ENCODE peak calls at places on chromosomes 7 and 10, in four cellular contexts. One of them, this sample, is unnamed.

GRCh38 chr7:7686806-7687205 is 31.6 kb downstream of the RPA3 start:
- DNase-seq in bronchial epithelial cell: no peak
- DNase-seq in aorta: no peak
- DNase-seq in epithelial cell of esophagus: no peak
- DNase-seq in this sample: no peak

GRCh38 chr7:82050134-82050533 is 280.3 kb upstream of the HGF start:
- DNase-seq in bronchial epithelial cell: peak; percentile 88
- DNase-seq in aorta: no peak
- DNase-seq in epithelial cell of esophagus: peak; percentile 80
- DNase-seq in this sample: peak; percentile 85

GRCh38 chr7:140653319-140654108 is 12.9 kb upstream of the DENND2A start:
- DNase-seq in bronchial epithelial cell: peak; percentile 59
- DNase-seq in aorta: peak; percentile 64
- DNase-seq in epithelial cell of esophagus: peak; percentile 76
- DNase-seq in this sample: peak; percentile 86

GRCh38 chr7:81648716-81649115 is 121.1 kb downstream of the HGF start:
- DNase-seq in bronchial epithelial cell: no peak
- DNase-seq in aorta: no peak
- DNase-seq in epithelial cell of esophagus: no peak
- DNase-seq in this sample: no peak

GRCh38 chr7:29208410-29209250 is 14.1 kb downstream of the CHN2 start:
- DNase-seq in bronchial epithelial cell: no peak
- DNase-seq in aorta: no peak
- DNase-seq in epithelial cell of esophagus: no peak
- DNase-seq in this sample: no peak

GRCh38 chr10:72186633-72187330 is 29.0 kb upstream of the ANAPC16 start:
- DNase-seq in bronchial epithelial cell: no peak
- DNase-seq in aorta: no peak
- DNase-seq in epithelial cell of esophagus: no peak
- DNase-seq in this sample: peak; percentile 85

GRCh38 chr10:75294518-75294865 is 58.7 kb upstream of the COMTD1 start:
- DNase-seq in bronchial epithelial cell: no peak
- DNase-seq in aorta: peak; percentile 61
- DNase-seq in epithelial cell of esophagus: no peak
- DNase-seq in this sample: no peak

GRCh38 chr7:43511029-43511428 is 71.9 kb upstream of the STK17A start:
- DNase-seq in bronchial epithelial cell: no peak
- DNase-seq in aorta: no peak
- DNase-seq in epithelial cell of esophagus: peak; percentile 14
- DNase-seq in this sample: no peak

GRCh38 chr7:106009511-106010226 is 46.6 kb downstream of the CDHR3 start:
- DNase-seq in bronchial epithelial cell: peak; percentile 85
- DNase-seq in aorta: peak; percentile 90
- DNase-seq in epithelial cell of esophagus: peak; percentile 97
- DNase-seq in this sample: peak; percentile 98

GRCh38 chr7:56051339-56052191 is at the start of the genes CCT6A and PSPH:
- DNase-seq in bronchial epithelial cell: peak; percentile 94
- DNase-seq in aorta: peak; percentile 98
- DNase-seq in epithelial cell of esophagus: peak; percentile 99
- DNase-seq in this sample: peak; percentile 98

GRCh38 chr7:117827861-117828260 is 45.4 kb downstream of the CTTNBP2 start:
- DNase-seq in bronchial epithelial cell: peak; percentile 58
- DNase-seq in aorta: no peak
- DNase-seq in epithelial cell of esophagus: peak; percentile 46
- DNase-seq in this sample: peak; percentile 46

GRCh38 chr7:27142562-27143021 is 889 bp downstream of the HOXA5 start:
- DNase-seq in bronchial epithelial cell: no peak
- DNase-seq in aorta: no peak
- DNase-seq in epithelial cell of esophagus: no peak
- DNase-seq in this sample: no peak

GRCh38 chr10:70742537-70743429 is 42.4 kb downstream of the TBATA start:
- DNase-seq in bronchial epithelial cell: no peak
- DNase-seq in aorta: peak; percentile 76
- DNase-seq in epithelial cell of esophagus: no peak
- DNase-seq in this sample: peak; percentile 84

GRCh38 chr7:42105541-42106349 is 131.3 kb downstream of the GLI3 start:
- DNase-seq in bronchial epithelial cell: no peak
- DNase-seq in aorta: peak; percentile 48
- DNase-seq in epithelial cell of esophagus: no peak
- DNase-seq in this sample: no peak

GRCh38 chr10:3666525-3667302 is 118.3 kb downstream of the KLF6 start:
- DNase-seq in bronchial epithelial cell: no peak
- DNase-seq in aorta: peak; percentile 70
- DNase-seq in epithelial cell of esophagus: no peak
- DNase-seq in this sample: no peak

GRCh38 chr10:13056461-13057077 is 43.4 kb upstream of the OPTN start:
- DNase-seq in bronchial epithelial cell: peak; percentile 30
- DNase-seq in aorta: no peak
- DNase-seq in epithelial cell of esophagus: peak; percentile 49
- DNase-seq in this sample: no peak

GRCh38 chr10:113616244-113617074 is 47.4 kb downstream of the NRAP start:
- DNase-seq in bronchial epithelial cell: peak; percentile 12
- DNase-seq in aorta: no peak
- DNase-seq in epithelial cell of esophagus: peak; percentile 13
- DNase-seq in this sample: peak; percentile 28

GRCh38 chr10:33478675-33479125 is 144.2 kb upstream of the NRP1 start:
- DNase-seq in bronchial epithelial cell: no peak
- DNase-seq in aorta: no peak
- DNase-seq in epithelial cell of esophagus: no peak
- DNase-seq in this sample: no peak

GRCh38 chr7:128406147-128406985 is 3.4 kb downstream of the IMPDH1 start:
- DNase-seq in bronchial epithelial cell: no peak
- DNase-seq in aorta: peak; percentile 40
- DNase-seq in epithelial cell of esophagus: peak; percentile 16
- DNase-seq in this sample: no peak

GRCh38 chr10:72133517-72133916 is 45.2 kb upstream of the SPOCK2 start:
- DNase-seq in bronchial epithelial cell: no peak
- DNase-seq in aorta: no peak
- DNase-seq in epithelial cell of esophagus: no peak
- DNase-seq in this sample: peak; percentile 62

GRCh38 chr7:156356551-156356950 is 284.0 kb upstream of the RNF32 start:
- DNase-seq in bronchial epithelial cell: no peak
- DNase-seq in aorta: no peak
- DNase-seq in epithelial cell of esophagus: peak; percentile 13
- DNase-seq in this sample: no peak

GRCh38 chr10:46268076-46268881 is 18.5 kb upstream of the ANTXRL start:
- DNase-seq in bronchial epithelial cell: no peak
- DNase-seq in aorta: no peak
- DNase-seq in epithelial cell of esophagus: no peak
- DNase-seq in this sample: no peak

GRCh38 chr7:38178695-38179344 is 775 bp downstream of the STARD3NL start:
- DNase-seq in bronchial epithelial cell: peak; percentile 42
- DNase-seq in aorta: no peak
- DNase-seq in epithelial cell of esophagus: no peak
- DNase-seq in this sample: peak; percentile 45

GRCh38 chr7:66039094-66039493 is 36.5 kb upstream of the ASL start:
- DNase-seq in bronchial epithelial cell: no peak
- DNase-seq in aorta: no peak
- DNase-seq in epithelial cell of esophagus: no peak
- DNase-seq in this sample: no peak

GRCh38 chr7:129452589-129453231 is 18.5 kb downstream of the STRIP2 start:
- DNase-seq in bronchial epithelial cell: peak; percentile 81
- DNase-seq in aorta: no peak
- DNase-seq in epithelial cell of esophagus: peak; percentile 83
- DNase-seq in this sample: no peak

GRCh38 chr7:78221961-78222751 is 423.6 kb downstream of the PHTF2 start:
- DNase-seq in bronchial epithelial cell: no peak
- DNase-seq in aorta: no peak
- DNase-seq in epithelial cell of esophagus: no peak
- DNase-seq in this sample: peak; percentile 94

GRCh38 chr10:132404169-132404880 is 7.3 kb downstream of the PWWP2B start:
- DNase-seq in bronchial epithelial cell: no peak
- DNase-seq in aorta: peak; percentile 26
- DNase-seq in epithelial cell of esophagus: no peak
- DNase-seq in this sample: no peak

GRCh38 chr7:79341902-79342301 is 111.6 kb downstream of the MAGI2 start:
- DNase-seq in bronchial epithelial cell: no peak
- DNase-seq in aorta: no peak
- DNase-seq in epithelial cell of esophagus: no peak
- DNase-seq in this sample: no peak

GRCh38 chr7:20310963-20311742 is 19.5 kb upstream of the ITGB8 start:
- DNase-seq in bronchial epithelial cell: peak; percentile 59
- DNase-seq in aorta: no peak
- DNase-seq in epithelial cell of esophagus: peak; percentile 63
- DNase-seq in this sample: peak; percentile 78

GRCh38 chr7:83271212-83272099 is 108.8 kb upstream of the PCLO start:
- DNase-seq in bronchial epithelial cell: peak; percentile 57
- DNase-seq in aorta: no peak
- DNase-seq in epithelial cell of esophagus: peak; percentile 62
- DNase-seq in this sample: peak; percentile 25

GRCh38 chr10:27695704-27696103 is 49.9 kb downstream of the MKX start:
- DNase-seq in bronchial epithelial cell: no peak
- DNase-seq in aorta: no peak
- DNase-seq in epithelial cell of esophagus: no peak
- DNase-seq in this sample: peak; percentile 22

DNA sequence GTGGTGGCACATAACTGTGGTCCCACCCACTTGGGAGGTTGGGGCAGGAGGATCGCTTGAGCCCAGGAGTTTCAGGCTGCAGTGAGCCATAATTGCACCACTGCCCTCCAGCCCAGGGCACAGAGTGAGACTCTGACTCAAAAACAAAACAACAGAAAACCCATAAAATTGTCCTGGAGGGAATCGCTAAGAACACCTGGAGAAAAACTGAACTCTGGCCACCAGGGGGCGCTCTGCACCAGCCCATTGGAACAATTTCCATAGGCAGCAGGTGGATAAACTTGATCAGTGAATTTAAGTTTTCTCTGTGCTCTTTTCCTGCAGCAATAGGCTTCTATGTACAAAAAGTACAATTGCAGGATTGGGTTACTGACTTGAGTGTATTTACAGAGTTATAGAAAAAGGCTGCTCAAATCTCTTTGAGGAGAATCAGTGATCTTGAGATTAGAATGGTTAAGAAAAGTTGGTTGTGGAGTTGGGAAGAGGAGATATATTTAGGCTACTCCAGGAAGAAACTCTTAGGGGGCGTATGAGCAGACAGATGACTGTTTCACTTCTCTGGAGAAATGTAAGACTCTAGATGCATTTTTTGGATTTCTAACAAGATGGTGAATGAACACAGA is 274.9 kb upstream of the GALNT17 start:
- DNase-seq in bronchial epithelial cell: peak; percentile 41
- DNase-seq in aorta: peak; percentile 57
- DNase-seq in epithelial cell of esophagus: peak; percentile 63
- DNase-seq in this sample: peak; percentile 50
- H3K4me3 ChIP-seq in bronchial epithelial cell: no peak overlapping the region
- H3K4me3 ChIP-seq in aorta: no peak overlapping the region
- H3K4me3 ChIP-seq in epithelial cell of esophagus: no peak overlapping the region
- H3K4me3 ChIP-seq in this sample: no peak overlapping the region

GRCh38 chr7:101169838-101170531 is 4.6 kb upstream of the VGF start:
- DNase-seq in bronchial epithelial cell: peak; percentile 41
- DNase-seq in aorta: peak; percentile 78
- DNase-seq in epithelial cell of esophagus: peak; percentile 63
- DNase-seq in this sample: peak; percentile 51

GRCh38 chr7:101168412-101169049 is 3.2 kb upstream of the VGF start:
- DNase-seq in bronchial epithelial cell: no peak
- DNase-seq in aorta: no peak
- DNase-seq in epithelial cell of esophagus: no peak
- DNase-seq in this sample: no peak

GRCh38 chr7:101170617-101171441 is 5.5 kb upstream of the VGF start:
- DNase-seq in bronchial epithelial cell: no peak
- DNase-seq in aorta: no peak
- DNase-seq in epithelial cell of esophagus: no peak
- DNase-seq in this sample: no peak

GRCh38 chr7:101167645-101168411 is 2.5 kb upstream of the VGF start:
- DNase-seq in bronchial epithelial cell: no peak
- DNase-seq in aorta: no peak
- DNase-seq in epithelial cell of esophagus: no peak
- DNase-seq in this sample: no peak

DNA sequence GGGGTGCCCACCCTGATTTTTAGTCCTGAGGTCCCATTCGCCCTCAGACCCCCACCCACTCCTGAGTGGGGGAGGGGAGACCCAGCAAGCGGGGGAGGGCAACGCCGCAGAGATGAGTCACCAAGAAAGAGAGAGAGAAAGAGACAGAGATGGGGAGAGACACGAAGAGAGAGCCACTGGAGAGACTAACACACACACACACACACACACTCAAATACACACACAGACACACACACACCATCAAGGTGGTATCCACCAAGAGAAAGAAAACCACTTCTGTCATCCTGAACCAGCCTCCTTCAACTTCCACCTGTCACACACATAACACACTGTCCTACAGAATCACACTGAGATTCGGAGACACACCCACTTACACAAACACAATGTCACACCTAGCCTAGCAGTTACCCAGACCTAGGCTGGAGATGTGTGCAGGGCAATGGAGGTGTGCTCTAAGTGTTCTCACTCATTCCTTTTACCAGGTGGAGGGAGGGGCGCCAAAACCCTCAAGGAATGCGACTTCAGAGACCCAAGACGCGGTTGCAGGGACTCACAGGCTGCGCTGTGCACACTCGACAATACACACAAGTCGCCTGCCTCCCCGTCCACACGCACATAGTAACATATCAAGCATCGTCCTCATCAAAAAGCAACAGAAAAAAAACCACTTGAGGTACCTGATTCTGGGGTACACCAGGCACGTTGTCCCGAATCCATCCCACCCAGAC is 3.9 kb upstream of the VGF start:
- DNase-seq in bronchial epithelial cell: no peak
- DNase-seq in aorta: no peak
- DNase-seq in epithelial cell of esophagus: no peak
- DNase-seq in this sample: no peak
- H3K4me3 ChIP-seq in bronchial epithelial cell: no peak overlapping the region
- H3K4me3 ChIP-seq in aorta: no peak overlapping the region
- H3K4me3 ChIP-seq in epithelial cell of esophagus: no peak overlapping the region
- H3K4me3 ChIP-seq in this sample: peak overlapping the region; percentile 27

GRCh38 chr7:4791738-4792536 is 16.5 kb downstream of the AP5Z1 start:
- DNase-seq in bronchial epithelial cell: peak; percentile 4
- DNase-seq in aorta: peak; percentile 78
- DNase-seq in epithelial cell of esophagus: peak; percentile 43
- DNase-seq in this sample: peak; percentile 43
- H3K4me3 ChIP-seq in bronchial epithelial cell: peak overlapping the region; percentile 10
- H3K4me3 ChIP-seq in aorta: no peak overlapping the region
- H3K4me3 ChIP-seq in epithelial cell of esophagus: peak overlapping the region; percentile 26
- H3K4me3 ChIP-seq in this sample: peak overlapping the region; percentile 9

DNA sequence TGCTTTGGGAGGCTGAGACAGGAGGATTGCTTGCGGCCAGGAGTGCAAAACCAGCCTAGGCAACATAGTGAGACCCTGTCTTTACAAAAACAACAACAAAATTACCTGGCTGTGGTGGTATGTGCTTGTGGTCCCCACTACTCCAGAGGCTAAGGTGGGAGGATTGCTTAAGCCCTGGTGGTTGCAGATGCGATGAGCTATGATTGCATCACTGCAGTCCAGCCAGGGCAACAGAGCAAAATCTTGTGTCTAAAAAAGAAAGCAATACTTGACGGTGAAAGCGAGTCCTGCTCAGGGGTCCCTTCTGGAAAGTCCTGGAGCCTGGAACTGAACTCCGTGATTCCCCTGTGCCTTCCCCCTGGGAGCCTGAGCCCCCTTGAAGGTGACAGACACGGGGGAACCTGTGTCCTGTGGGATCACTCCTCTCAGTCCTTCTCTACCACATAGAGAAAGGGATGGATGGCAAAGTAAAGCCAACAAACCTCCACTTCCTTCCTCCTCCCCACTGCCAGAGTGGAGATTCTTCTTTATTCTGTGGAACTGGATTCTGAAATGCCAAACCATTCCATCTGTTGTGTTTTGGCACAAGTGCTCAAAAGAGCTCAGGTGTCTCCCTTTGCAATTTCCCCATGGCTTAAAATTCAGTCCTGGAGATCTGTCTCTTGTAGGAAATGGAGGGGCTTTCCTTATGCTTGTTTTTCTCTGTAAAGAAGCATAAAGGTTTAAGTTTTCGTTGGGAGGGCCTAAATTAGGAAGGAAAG is 50.6 kb downstream of the KIAA1217 start:
- DNase-seq in bronchial epithelial cell: peak; percentile 59
- DNase-seq in aorta: no peak
- DNase-seq in epithelial cell of esophagus: peak; percentile 72
- DNase-seq in this sample: no peak
- H3K4me3 ChIP-seq in bronchial epithelial cell: no peak overlapping the region
- H3K4me3 ChIP-seq in aorta: no peak overlapping the region
- H3K4me3 ChIP-seq in epithelial cell of esophagus: no peak overlapping the region
- H3K4me3 ChIP-seq in this sample: no peak overlapping the region